ENCODE peak calls at places on chromosomes 3 and 15, in ten cellular contexts. One of them, this sample, is unnamed.

GRCh38 chr15:88657326-88658069 is 18.7 kb downstream of the ISG20 start:
- DNase-seq in thyroid gland: peak
- DNase-seq in CD8-positive, alpha-beta T cell: no peak
- DNase-seq in IMR-90: peak
- DNase-seq in WTC11: peak
- DNase-seq in pancreas: peak
- DNase-seq in lower lobe of right lung: no peak
- DNase-seq in cardiac fibroblast: peak
- DNase-seq in GM13977: peak
- DNase-seq in left ventricle myocardium inferior: no peak
- DNase-seq in this sample: no peak

GRCh38 chr3:12132881-12133280 is 25.8 kb downstream of the TIMP4 start:
- DNase-seq in thyroid gland: no peak
- DNase-seq in CD8-positive, alpha-beta T cell: no peak
- DNase-seq in IMR-90: no peak
- DNase-seq in WTC11: no peak
- DNase-seq in pancreas: no peak
- DNase-seq in lower lobe of right lung: no peak
- DNase-seq in cardiac fibroblast: no peak
- DNase-seq in GM13977: no peak
- DNase-seq in left ventricle myocardium inferior: no peak
- DNase-seq in this sample: no peak

GRCh38 chr3:127158614-127159221 is 34.2 kb upstream of the PRR23E start:
- DNase-seq in thyroid gland: peak
- DNase-seq in CD8-positive, alpha-beta T cell: no peak
- DNase-seq in IMR-90: no peak
- DNase-seq in WTC11: peak
- DNase-seq in pancreas: no peak
- DNase-seq in lower lobe of right lung: no peak
- DNase-seq in cardiac fibroblast: peak
- DNase-seq in GM13977: no peak
- DNase-seq in left ventricle myocardium inferior: no peak
- DNase-seq in this sample: no peak

GRCh38 chr3:124775776-124776336 is 45.6 kb downstream of the UMPS start:
- DNase-seq in thyroid gland: no peak
- DNase-seq in CD8-positive, alpha-beta T cell: no peak
- DNase-seq in IMR-90: no peak
- DNase-seq in WTC11: no peak
- DNase-seq in pancreas: no peak
- DNase-seq in lower lobe of right lung: no peak
- DNase-seq in cardiac fibroblast: no peak
- DNase-seq in GM13977: no peak
- DNase-seq in left ventricle myocardium inferior: no peak
- DNase-seq in this sample: no peak

GRCh38 chr3:151550642-151551041 is 89.8 kb upstream of the IGSF10 start:
- DNase-seq in thyroid gland: no peak
- DNase-seq in CD8-positive, alpha-beta T cell: no peak
- DNase-seq in IMR-90: no peak
- DNase-seq in WTC11: no peak
- DNase-seq in pancreas: no peak
- DNase-seq in lower lobe of right lung: no peak
- DNase-seq in cardiac fibroblast: no peak
- DNase-seq in GM13977: no peak
- DNase-seq in left ventricle myocardium inferior: no peak
- DNase-seq in this sample: no peak

GRCh38 chr3:102229062-102229655 is 205.7 kb upstream of the ZPLD1 start:
- DNase-seq in thyroid gland: peak
- DNase-seq in CD8-positive, alpha-beta T cell: peak
- DNase-seq in IMR-90: peak
- DNase-seq in WTC11: peak
- DNase-seq in pancreas: peak
- DNase-seq in lower lobe of right lung: peak
- DNase-seq in cardiac fibroblast: peak
- DNase-seq in GM13977: peak
- DNase-seq in left ventricle myocardium inferior: peak
- DNase-seq in this sample: peak

GRCh38 chr3:111967651-111968274 is 11.1 kb upstream of the ABHD10 start:
- DNase-seq in thyroid gland: peak
- DNase-seq in CD8-positive, alpha-beta T cell: peak
- DNase-seq in IMR-90: peak
- DNase-seq in WTC11: peak
- DNase-seq in pancreas: peak
- DNase-seq in lower lobe of right lung: peak
- DNase-seq in cardiac fibroblast: peak
- DNase-seq in GM13977: peak
- DNase-seq in left ventricle myocardium inferior: peak
- DNase-seq in this sample: peak

GRCh38 chr3:112126501-112126900 is 6.5 kb downstream of the GCSAM start:
- DNase-seq in thyroid gland: no peak
- DNase-seq in CD8-positive, alpha-beta T cell: no peak
- DNase-seq in IMR-90: peak
- DNase-seq in WTC11: peak
- DNase-seq in pancreas: no peak
- DNase-seq in lower lobe of right lung: no peak
- DNase-seq in cardiac fibroblast: no peak
- DNase-seq in GM13977: no peak
- DNase-seq in left ventricle myocardium inferior: no peak
- DNase-seq in this sample: no peak

GRCh38 chr3:18559323-18559972 is 134.3 kb upstream of the SATB1 start:
- DNase-seq in thyroid gland: peak
- DNase-seq in CD8-positive, alpha-beta T cell: no peak
- DNase-seq in IMR-90: no peak
- DNase-seq in WTC11: peak
- DNase-seq in pancreas: no peak
- DNase-seq in lower lobe of right lung: no peak
- DNase-seq in cardiac fibroblast: peak
- DNase-seq in GM13977: peak
- DNase-seq in left ventricle myocardium inferior: no peak
- DNase-seq in this sample: no peak

GRCh38 chr3:42839616-42840015 is 30.4 kb downstream of the ACKR2 start:
- DNase-seq in thyroid gland: peak
- DNase-seq in CD8-positive, alpha-beta T cell: no peak
- DNase-seq in IMR-90: peak
- DNase-seq in WTC11: peak
- DNase-seq in pancreas: peak
- DNase-seq in lower lobe of right lung: no peak
- DNase-seq in cardiac fibroblast: peak
- DNase-seq in GM13977: peak
- DNase-seq in left ventricle myocardium inferior: no peak
- DNase-seq in this sample: no peak

GRCh38 chr15:43943511-43943910 is 116.7 kb downstream of the WDR76 start:
- DNase-seq in thyroid gland: no peak
- DNase-seq in CD8-positive, alpha-beta T cell: no peak
- DNase-seq in IMR-90: peak
- DNase-seq in WTC11: no peak
- DNase-seq in pancreas: no peak
- DNase-seq in lower lobe of right lung: no peak
- DNase-seq in cardiac fibroblast: peak
- DNase-seq in GM13977: no peak
- DNase-seq in left ventricle myocardium inferior: no peak
- DNase-seq in this sample: no peak

GRCh38 chr15:59208850-59209249 is 2.2 kb downstream of the LDHAL6B start:
- DNase-seq in thyroid gland: no peak
- DNase-seq in CD8-positive, alpha-beta T cell: no peak
- DNase-seq in IMR-90: no peak
- DNase-seq in WTC11: no peak
- DNase-seq in pancreas: no peak
- DNase-seq in lower lobe of right lung: no peak
- DNase-seq in cardiac fibroblast: no peak
- DNase-seq in GM13977: no peak
- DNase-seq in left ventricle myocardium inferior: no peak
- DNase-seq in this sample: no peak

GRCh38 chr3:9809239-9809614 is 835 bp upstream of the TTLL3 start:
- DNase-seq in thyroid gland: peak
- DNase-seq in CD8-positive, alpha-beta T cell: no peak
- DNase-seq in IMR-90: no peak
- DNase-seq in WTC11: no peak
- DNase-seq in pancreas: no peak
- DNase-seq in lower lobe of right lung: no peak
- DNase-seq in cardiac fibroblast: no peak
- DNase-seq in GM13977: peak
- DNase-seq in left ventricle myocardium inferior: no peak
- DNase-seq in this sample: peak

GRCh38 chr15:37083610-37084009 is 16.7 kb downstream of the MEIS2 start:
- DNase-seq in thyroid gland: no peak
- DNase-seq in CD8-positive, alpha-beta T cell: no peak
- DNase-seq in IMR-90: no peak
- DNase-seq in WTC11: no peak
- DNase-seq in pancreas: no peak
- DNase-seq in lower lobe of right lung: no peak
- DNase-seq in cardiac fibroblast: no peak
- DNase-seq in GM13977: no peak
- DNase-seq in left ventricle myocardium inferior: no peak
- DNase-seq in this sample: no peak

GRCh38 chr15:53644681-53645080 is 114.8 kb downstream of the WDR72 start:
- DNase-seq in thyroid gland: no peak
- DNase-seq in CD8-positive, alpha-beta T cell: no peak
- DNase-seq in IMR-90: no peak
- DNase-seq in WTC11: no peak
- DNase-seq in pancreas: no peak
- DNase-seq in lower lobe of right lung: no peak
- DNase-seq in cardiac fibroblast: no peak
- DNase-seq in GM13977: no peak
- DNase-seq in left ventricle myocardium inferior: no peak
- DNase-seq in this sample: no peak

GRCh38 chr3:151087648-151088047 is 2.2 kb downstream of the MED12L start:
- DNase-seq in thyroid gland: no peak
- DNase-seq in CD8-positive, alpha-beta T cell: no peak
- DNase-seq in IMR-90: no peak
- DNase-seq in WTC11: no peak
- DNase-seq in pancreas: no peak
- DNase-seq in lower lobe of right lung: no peak
- DNase-seq in cardiac fibroblast: no peak
- DNase-seq in GM13977: no peak
- DNase-seq in left ventricle myocardium inferior: no peak
- DNase-seq in this sample: no peak

DNA sequence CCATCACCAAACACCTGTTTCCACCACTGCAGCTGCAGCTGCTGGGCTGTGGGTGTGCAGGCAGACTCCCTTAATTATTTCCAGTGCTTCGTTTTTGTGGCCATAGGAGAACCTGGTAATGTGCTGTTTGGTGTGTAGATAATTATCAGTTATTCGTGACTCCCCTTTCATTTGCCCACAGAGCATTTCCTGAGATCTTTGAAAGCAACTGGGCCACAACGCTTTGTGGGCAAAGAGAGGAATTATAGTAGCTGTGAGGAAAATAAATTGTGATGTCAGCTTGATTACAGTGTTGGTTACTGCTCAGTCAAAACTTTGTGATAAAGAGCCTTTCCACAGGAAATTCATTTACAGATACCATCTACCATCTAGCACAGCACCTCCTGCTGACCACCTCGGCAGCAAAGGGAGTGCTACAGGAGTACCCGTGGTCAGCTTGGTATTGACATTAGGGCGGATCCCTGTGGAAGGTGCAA is 193.3 kb upstream of the SLCO3A1 start:
- DNase-seq in thyroid gland: no peak
- DNase-seq in CD8-positive, alpha-beta T cell: no peak
- DNase-seq in IMR-90: no peak
- DNase-seq in WTC11: peak
- DNase-seq in pancreas: no peak
- DNase-seq in lower lobe of right lung: no peak
- DNase-seq in cardiac fibroblast: no peak
- DNase-seq in GM13977: no peak
- DNase-seq in left ventricle myocardium inferior: no peak
- DNase-seq in this sample: no peak
- TF ChIP-seq CTCF in thyroid gland: no peak
- TF ChIP-seq CTCF in CD8-positive, alpha-beta T cell: no peak
- TF ChIP-seq CTCF in IMR-90: no peak
- TF ChIP-seq CTCF in WTC11: no peak
- TF ChIP-seq CTCF in pancreas: no peak
- TF ChIP-seq CTCF in lower lobe of right lung: no peak
- TF ChIP-seq CTCF in cardiac fibroblast: no peak
- TF ChIP-seq CTCF in GM13977: no peak
- TF ChIP-seq CTCF in left ventricle myocardium inferior: no peak
- TF ChIP-seq CTCF in this sample: no peak

GRCh38 chr3:49134471-49135265 is 1.8 kb upstream of the LAMB2 start:
- DNase-seq in thyroid gland: no peak
- DNase-seq in CD8-positive, alpha-beta T cell: no peak
- DNase-seq in IMR-90: no peak
- DNase-seq in WTC11: no peak
- DNase-seq in pancreas: no peak
- DNase-seq in lower lobe of right lung: no peak
- DNase-seq in cardiac fibroblast: no peak
- DNase-seq in GM13977: no peak
- DNase-seq in left ventricle myocardium inferior: no peak
- DNase-seq in this sample: no peak
- TF ChIP-seq CTCF in thyroid gland: no peak
- TF ChIP-seq CTCF in CD8-positive, alpha-beta T cell: no peak
- TF ChIP-seq CTCF in IMR-90: no peak
- TF ChIP-seq CTCF in WTC11: no peak
- TF ChIP-seq CTCF in pancreas: no peak
- TF ChIP-seq CTCF in lower lobe of right lung: no peak
- TF ChIP-seq CTCF in cardiac fibroblast: no peak
- TF ChIP-seq CTCF in GM13977: no peak
- TF ChIP-seq CTCF in left ventricle myocardium inferior: no peak
- TF ChIP-seq CTCF in this sample: no peak

GRCh38 chr3:133695772-133696171 is 34.0 kb upstream of the TOPBP1 start:
- DNase-seq in thyroid gland: no peak
- DNase-seq in CD8-positive, alpha-beta T cell: no peak
- DNase-seq in IMR-90: no peak
- DNase-seq in WTC11: no peak
- DNase-seq in pancreas: no peak
- DNase-seq in lower lobe of right lung: no peak
- DNase-seq in cardiac fibroblast: no peak
- DNase-seq in GM13977: no peak
- DNase-seq in left ventricle myocardium inferior: no peak
- DNase-seq in this sample: no peak
- TF ChIP-seq CTCF in thyroid gland: no peak
- TF ChIP-seq CTCF in CD8-positive, alpha-beta T cell: no peak
- TF ChIP-seq CTCF in IMR-90: no peak
- TF ChIP-seq CTCF in WTC11: no peak
- TF ChIP-seq CTCF in pancreas: no peak
- TF ChIP-seq CTCF in lower lobe of right lung: no peak
- TF ChIP-seq CTCF in cardiac fibroblast: no peak
- TF ChIP-seq CTCF in GM13977: no peak
- TF ChIP-seq CTCF in left ventricle myocardium inferior: no peak
- TF ChIP-seq CTCF in this sample: no peak

DNA sequence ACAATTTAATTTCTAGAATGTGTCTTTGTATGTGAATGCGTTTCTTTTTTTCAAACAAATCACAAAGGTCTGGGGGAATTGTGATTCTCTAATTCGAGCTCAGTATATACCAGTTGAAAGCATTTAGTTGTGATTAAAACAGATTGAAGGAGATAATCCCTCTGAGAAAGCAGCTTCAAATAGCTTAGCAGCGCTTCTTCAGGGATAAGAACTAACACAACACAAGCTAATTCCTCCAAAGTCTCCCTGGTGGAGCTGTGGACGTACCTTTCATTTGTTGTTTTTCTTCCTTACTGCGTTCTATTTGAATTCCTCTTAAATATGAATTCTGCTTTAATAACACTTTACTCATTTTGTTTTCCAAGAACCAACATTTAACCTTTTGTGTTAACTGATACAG is 286.7 kb downstream of the ROBO2 start:
- DNase-seq in thyroid gland: no peak
- DNase-seq in CD8-positive, alpha-beta T cell: no peak
- DNase-seq in IMR-90: no peak
- DNase-seq in WTC11: no peak
- DNase-seq in pancreas: no peak
- DNase-seq in lower lobe of right lung: no peak
- DNase-seq in cardiac fibroblast: no peak
- DNase-seq in GM13977: no peak
- DNase-seq in left ventricle myocardium inferior: no peak
- DNase-seq in this sample: no peak
- TF ChIP-seq CTCF in thyroid gland: no peak
- TF ChIP-seq CTCF in CD8-positive, alpha-beta T cell: no peak
- TF ChIP-seq CTCF in IMR-90: no peak
- TF ChIP-seq CTCF in WTC11: no peak
- TF ChIP-seq CTCF in pancreas: no peak
- TF ChIP-seq CTCF in lower lobe of right lung: no peak
- TF ChIP-seq CTCF in cardiac fibroblast: no peak
- TF ChIP-seq CTCF in GM13977: no peak
- TF ChIP-seq CTCF in left ventricle myocardium inferior: no peak
- TF ChIP-seq CTCF in this sample: no peak